ENCODE peak calls at places on chromosomes 3 and 15, in seven cellular contexts. E is neuronal stem cell, Z is H1, V is mesenchymal stem cell, C is mesendoderm, W is trophoblast cell, Q is IMR-90. X is an unnamed sample. For H3K27me3 and H3K79me1, the result is how much of the 10 kb centered on the place peaks cover.

GRCh38 chr3:141229132-141229531 is 2.5 kb upstream of the PXYLP1 start:
- DNase-seq in E (no peak), Z (no peak), V (no peak), C (no peak), W (no peak), Q (no peak), X (no peak)

GRCh38 chr3:31432897-31433678 is 99.6 kb upstream of the STT3B start:
- DNase-seq in E (no peak), Z (no peak), V (peak), C (no peak), W (no peak), Q (no peak), X (no peak)

GRCh38 chr3:20478407-20478806 is 292.4 kb upstream of the SGO1 start:
- DNase-seq in E (no peak), Z (no peak), V (no peak), C (peak), W (peak), Q (no peak), X (no peak)

GRCh38 chr15:64665179-64665578 is 110.2 kb downstream of the RBPMS2 start:
- DNase-seq in E (no peak), Z (no peak), V (no peak), C (no peak), W (no peak), Q (no peak), X (no peak)

GRCh38 chr3:15616053-15616452 is 14.5 kb downstream of the BTD start:
- DNase-seq in E (no peak), Z (no peak), V (peak), C (no peak), W (no peak), Q (peak), X (no peak)

GRCh38 chr15:61724276-61724939 is 335.8 kb downstream of the VPS13C start:
- DNase-seq in E (no peak), Z (no peak), V (no peak), C (no peak), W (no peak), Q (no peak), X (no peak)

GRCh38 chr3:13461169-13462124 is 18.7 kb upstream of the HDAC11 start:
- DNase-seq in E (peak), Z (peak), V (peak), C (peak), W (peak), Q (peak), X (peak)

GRCh38 chr15:43792761-43793493 is 807 bp downstream of the SERF2 start:
- DNase-seq in E (peak), Z (no peak), V (peak), C (peak), W (peak), Q (peak), X (no peak)

GRCh38 chr15:57259511-57260143 is 116.7 kb upstream of the CGNL1 start:
- DNase-seq in E (peak), Z (peak), V (no peak), C (peak), W (no peak), Q (no peak), X (peak)

GRCh38 chr15:92161039-92161670 is 232.5 kb upstream of the ST8SIA2 start:
- DNase-seq in E (no peak), Z (no peak), V (no peak), C (peak), W (no peak), Q (no peak), X (no peak)

GRCh38 chr3:178540184-178540583 is 3.9 kb downstream of the KCNMB2 start:
- DNase-seq in E (no peak), Z (no peak), V (no peak), C (no peak), W (no peak), Q (no peak), X (no peak)

GRCh38 chr15:82880704-82881103 is 71.3 kb downstream of the WHAMM start:
- DNase-seq in E (no peak), Z (peak), V (no peak), C (no peak), W (no peak), Q (no peak), X (no peak)

GRCh38 chr3:11712646-11713045 is 68.9 kb upstream of the VGLL4 start:
- DNase-seq in E (no peak), Z (no peak), V (no peak), C (no peak), W (peak), Q (no peak), X (no peak)
- H2AK5ac ChIP-seq in E (no peak), Z (no peak), V (no peak), C (no peak), W (no peak), Q (no peak), X (no peak)

GRCh38 chr15:73440571-73440970 is 2.4 kb upstream of the REC114 start:
- DNase-seq in E (no peak), Z (no peak), V (no peak), C (no peak), W (no peak), Q (no peak), X (no peak)
- H3K27me3 ChIP-seq in E (under half), Z (under half), V (under half), C (under half), W (under half), Q (under half), X (under half)

DNA sequence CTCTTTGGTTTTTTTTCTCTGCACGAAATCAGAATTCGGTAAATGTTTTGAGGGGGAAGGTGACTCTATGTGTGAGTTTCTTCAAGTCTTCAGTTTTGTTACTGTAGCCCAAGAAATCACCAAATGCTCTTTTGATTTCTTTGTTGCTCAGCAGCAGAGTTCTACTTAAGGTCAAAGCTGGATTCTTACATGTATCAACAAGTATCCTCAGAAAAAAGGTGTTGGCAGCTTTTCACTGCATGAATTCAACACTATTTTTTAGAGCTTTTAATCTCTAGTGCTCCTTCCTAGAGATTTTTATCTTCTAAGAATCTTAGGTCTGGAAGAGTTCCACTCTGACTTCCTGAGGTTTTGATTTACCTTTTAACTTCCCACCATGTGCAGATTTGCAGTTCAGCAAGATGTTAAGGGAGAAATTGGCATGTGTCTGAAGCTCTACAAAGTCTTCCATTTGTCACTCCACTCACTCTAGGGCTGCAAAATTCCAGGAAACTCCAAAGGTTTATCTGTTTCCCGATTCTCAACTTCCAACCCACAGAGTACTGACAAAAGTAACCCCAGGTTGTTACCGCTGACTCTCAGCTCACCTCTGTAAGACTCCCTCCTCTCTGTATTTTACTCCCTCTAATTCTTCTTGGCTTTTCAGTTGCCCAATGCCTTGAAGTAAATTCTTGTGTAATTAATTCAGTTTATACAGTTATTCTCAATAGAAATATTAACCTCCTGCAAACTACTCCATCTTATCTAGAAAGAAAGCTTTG is 13.3 kb upstream of the CD200 start:
- DNase-seq in E (no peak), Z (no peak), V (no peak), C (peak), W (no peak), Q (no peak), X (no peak)
- H3K79me1 ChIP-seq in E (under half), Z (under half), V (under half), C (under half), W (under half), Q (under half), X (under half)

GRCh38 chr3:194162070-194162678 is 26.2 kb downstream of the HES1 start:
- DNase-seq in E (no peak), Z (no peak), V (no peak), C (no peak), W (no peak), Q (no peak), X (no peak)

GRCh38 chr3:194160158-194160557 is 24.2 kb downstream of the HES1 start:
- DNase-seq in E (no peak), Z (no peak), V (no peak), C (no peak), W (no peak), Q (no peak), X (no peak)

GRCh38 chr3:194161181-194162045 is 25.5 kb downstream of the HES1 start:
- DNase-seq in E (no peak), Z (no peak), V (no peak), C (peak), W (no peak), Q (no peak), X (no peak)

GRCh38 chr3:194156095-194156494 is 20.1 kb downstream of the HES1 start:
- DNase-seq in E (no peak), Z (no peak), V (no peak), C (no peak), W (no peak), Q (no peak), X (no peak)

DNA sequence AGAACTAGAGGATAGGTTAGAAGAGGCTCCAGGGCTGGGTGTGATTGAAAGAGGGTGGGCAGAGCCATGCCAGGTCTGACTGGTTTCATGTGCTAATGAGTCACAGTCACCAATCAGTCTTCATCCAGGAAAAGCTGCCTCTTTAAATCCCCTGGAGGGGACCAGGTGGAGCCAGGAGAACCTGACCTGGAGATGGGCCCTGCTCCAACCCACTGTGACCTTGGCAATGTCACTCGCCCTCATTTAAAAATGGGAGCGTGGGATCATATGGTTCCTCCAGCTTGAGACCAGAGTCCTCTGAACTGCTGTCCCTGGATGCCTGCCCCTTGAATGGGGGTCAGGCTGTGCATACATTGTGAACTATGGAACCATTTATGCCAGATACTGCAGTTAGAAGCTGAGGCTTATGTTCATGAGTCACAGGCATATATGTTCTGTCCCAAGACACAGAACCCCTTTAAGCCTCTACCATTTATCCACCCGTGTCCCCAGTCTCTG is 23.0 kb downstream of the HES1 start:
- DNase-seq in E (no peak), Z (no peak), V (no peak), C (no peak), W (peak), Q (no peak), X (no peak)
- H2AK5ac ChIP-seq in E (no peak), Z (no peak), V (no peak), C (no peak), W (no peak), Q (no peak), X (no peak)

DNA sequence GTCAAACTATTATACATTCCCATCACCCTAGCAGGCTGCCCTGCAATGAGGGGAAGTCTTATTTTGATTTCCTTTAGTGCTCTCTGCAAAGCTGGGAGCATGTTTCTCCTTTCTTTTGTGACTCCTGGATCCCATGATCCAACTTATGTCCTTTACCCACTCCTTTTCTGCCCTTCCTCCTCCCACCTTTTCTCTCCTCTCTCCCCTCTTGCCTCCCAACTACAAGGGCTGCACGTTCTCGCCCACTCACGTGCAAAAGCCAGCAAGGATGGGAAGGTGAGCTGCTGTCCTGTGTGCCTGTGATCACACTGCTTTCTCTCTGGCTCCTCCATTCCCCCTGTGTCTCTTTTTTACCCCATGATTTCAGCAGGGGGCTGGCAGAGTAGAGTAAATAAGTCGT is 6.1 kb downstream of the VIPR1 start:
- DNase-seq in E (no peak), Z (no peak), V (no peak), C (no peak), W (no peak), Q (no peak), X (no peak)
- H3K27me3 ChIP-seq in E (under half), Z (under half), V (half or more), C (under half), W (under half), Q (under half), X (under half)

GRCh38 chr3:151459360-151459759 is 1.5 kb downstream of the IGSF10 start:
- DNase-seq in E (no peak), Z (no peak), V (no peak), C (no peak), W (no peak), Q (no peak), X (no peak)

GRCh38 chr3:151460240-151460639 is 621 bp downstream of the IGSF10 start:
- DNase-seq in E (no peak), Z (no peak), V (no peak), C (no peak), W (no peak), Q (no peak), X (no peak)

GRCh38 chr3:151462278-151462779 is 1.5 kb upstream of the IGSF10 start:
- DNase-seq in E (no peak), Z (no peak), V (no peak), C (no peak), W (no peak), Q (no peak), X (no peak)

GRCh38 chr3:151456065-151456464 is 4.8 kb downstream of the IGSF10 start:
- DNase-seq in E (no peak), Z (no peak), V (no peak), C (no peak), W (no peak), Q (no peak), X (no peak)

GRCh38 chr3:151460774-151461450 is at the start of gene IGSF10:
- DNase-seq in E (peak), Z (peak), V (no peak), C (no peak), W (no peak), Q (no peak), X (peak)
- H3K79me1 ChIP-seq in E (under half), Z (under half), V (under half), C (under half), W (under half), Q (under half), X (under half)

GRCh38 chr3:101870138-101870537 is 20.8 kb downstream of the NFKBIZ start:
- DNase-seq in E (no peak), Z (no peak), V (peak), C (no peak), W (peak), Q (no peak), X (no peak)
- H2AK5ac ChIP-seq in E (no peak), Z (no peak), V (no peak), C (no peak), W (no peak), Q (no peak), X (no peak)

DNA sequence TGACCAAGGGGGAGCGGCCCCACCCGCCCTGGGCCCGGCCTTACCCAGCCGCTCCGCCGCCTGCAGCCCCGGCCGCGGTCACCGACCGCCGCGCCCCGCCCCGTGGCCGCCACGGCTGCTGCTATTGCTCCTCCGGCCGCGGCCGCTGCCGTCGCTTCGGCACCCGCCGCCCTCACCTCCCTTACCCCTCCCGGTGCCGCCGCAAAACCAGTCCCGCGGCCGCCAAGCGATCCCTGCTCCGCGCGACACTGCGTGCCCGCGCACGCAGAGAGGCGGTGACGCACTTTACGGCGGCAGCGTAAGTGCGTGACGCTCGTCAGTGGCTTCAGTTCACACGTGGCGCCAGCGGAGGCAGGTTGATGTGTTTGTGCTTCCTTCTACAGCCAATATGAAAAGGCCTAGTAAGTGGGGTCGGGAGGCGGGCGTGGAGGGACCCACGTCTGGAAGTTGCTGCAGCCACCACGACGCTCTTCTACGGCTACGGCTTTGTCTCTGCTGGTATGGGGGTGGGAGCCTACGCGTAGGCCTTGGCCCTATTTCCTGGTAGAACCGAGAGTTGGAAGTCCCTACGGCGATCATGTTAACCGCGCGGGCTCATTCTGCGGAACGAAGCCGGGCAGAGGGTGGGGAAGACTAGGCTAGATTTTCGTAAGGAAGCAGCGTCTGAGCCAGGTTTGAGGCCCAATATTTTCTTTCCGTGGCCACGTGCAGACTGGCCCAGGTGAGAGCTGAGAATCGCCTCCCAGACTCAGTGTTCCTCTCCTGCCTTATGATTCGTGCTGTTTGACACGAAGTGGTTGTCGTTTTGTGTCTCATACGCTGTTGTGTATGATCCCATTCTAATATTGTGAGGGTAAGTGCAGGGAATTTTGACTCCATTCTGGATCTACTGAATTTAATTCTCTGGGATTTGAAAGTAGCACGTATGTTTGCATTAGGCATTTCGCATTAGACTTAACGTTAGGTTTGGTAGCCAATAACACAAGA is at the start of the genes GNL3 and PBRM1:
- DNase-seq in E (peak), Z (peak), V (peak), C (peak), W (peak), Q (peak), X (peak)
- H3K27me3 ChIP-seq in E (under half), Z (under half), V (under half), C (under half), W (under half), Q (under half), X (under half)

DNA sequence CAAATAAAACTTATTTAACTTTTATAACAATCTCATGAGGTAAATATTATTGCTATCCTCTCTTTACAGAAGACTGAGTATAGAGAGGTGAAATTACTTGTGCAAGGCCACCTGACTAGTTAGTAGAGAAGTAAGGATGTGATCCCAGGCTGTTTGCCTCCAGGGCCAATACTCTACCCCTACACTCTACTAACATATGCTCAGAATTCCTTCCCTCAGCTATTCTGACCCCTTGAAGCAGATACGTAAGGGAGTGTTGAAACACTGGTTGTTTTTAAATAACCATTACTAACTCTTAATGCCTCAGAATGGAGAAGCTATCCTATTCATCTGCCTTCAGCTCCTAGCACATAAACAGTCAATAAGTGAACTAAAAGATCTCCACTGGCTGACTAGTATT is 24.1 kb downstream of the CSTA start:
- DNase-seq in E (no peak), Z (no peak), V (no peak), C (no peak), W (peak), Q (peak), X (no peak)
- H3K79me1 ChIP-seq in E (under half), Z (under half), V (under half), C (under half), W (under half), Q (under half), X (under half)